ENCODE peak calls at places on chromosomes 13 and 19, in four cellular contexts. One of them, this sample, is unnamed.
A peak's percentile ranks its signal among the peaks of the same experiment; 100 is the strongest.

GRCh38 chr19:9498183-9498902 is at the start of gene ZNF560:
- DNase-seq in AG09309: no peak
- DNase-seq in astrocyte of the spinal cord: peak; percentile 15
- DNase-seq in heart left ventricle: no peak
- DNase-seq in this sample: peak; percentile 6

GRCh38 chr19:4043966-4044365 is 22.7 kb downstream of the ZBTB7A start:
- DNase-seq in AG09309: no peak
- DNase-seq in heart left ventricle: no peak
- DNase-seq in astrocyte of the spinal cord: no peak
- DNase-seq in this sample: no peak

GRCh38 chr19:48780684-48781391 is 25.5 kb downstream of the FGF21 start:
- DNase-seq in astrocyte of the spinal cord: no peak
- DNase-seq in heart left ventricle: no peak
- DNase-seq in AG09309: no peak
- DNase-seq in this sample: no peak

GRCh38 chr13:31767175-31767900 is 28.0 kb downstream of the RXFP2 start:
- DNase-seq in astrocyte of the spinal cord: peak; percentile 83
- DNase-seq in heart left ventricle: no peak
- DNase-seq in AG09309: peak; percentile 88
- DNase-seq in this sample: peak; percentile 97

GRCh38 chr19:51145926-51146493 is 3.9 kb downstream of the SIGLEC7 start:
- DNase-seq in astrocyte of the spinal cord: no peak
- DNase-seq in heart left ventricle: no peak
- DNase-seq in AG09309: no peak
- DNase-seq in this sample: no peak

GRCh38 chr13:45473627-45474026 is 8.9 kb downstream of the COG3 start:
- DNase-seq in heart left ventricle: no peak
- DNase-seq in astrocyte of the spinal cord: no peak
- DNase-seq in AG09309: no peak
- DNase-seq in this sample: no peak

GRCh38 chr19:51418707-51419106 is 1.3 kb upstream of the SIGLEC10 start:
- DNase-seq in AG09309: no peak
- DNase-seq in heart left ventricle: no peak
- DNase-seq in astrocyte of the spinal cord: no peak
- DNase-seq in this sample: no peak

GRCh38 chr13:68047889-68048288 is 817.8 kb upstream of the PCDH9 start:
- DNase-seq in AG09309: no peak
- DNase-seq in astrocyte of the spinal cord: no peak
- DNase-seq in heart left ventricle: no peak
- DNase-seq in this sample: no peak

GRCh38 chr19:47095707-47096704 is 17.6 kb downstream of the ZC3H4 start:
- DNase-seq in heart left ventricle: peak; percentile 63
- DNase-seq in astrocyte of the spinal cord: peak; percentile 39
- DNase-seq in AG09309: peak; percentile 46
- DNase-seq in this sample: no peak

GRCh38 chr19:38691938-38692457 is 44.5 kb downstream of the ACTN4 start:
- DNase-seq in AG09309: no peak
- DNase-seq in astrocyte of the spinal cord: peak; percentile 93
- DNase-seq in heart left ventricle: peak; percentile 64
- DNase-seq in this sample: peak; percentile 62

GRCh38 chr13:112346173-112346898 is 29.8 kb upstream of the SPACA7 start:
- DNase-seq in AG09309: no peak
- DNase-seq in astrocyte of the spinal cord: no peak
- DNase-seq in heart left ventricle: no peak
- DNase-seq in this sample: no peak

GRCh38 chr19:1261863-1262686 is 7.1 kb upstream of the CIRBP start:
- DNase-seq in heart left ventricle: peak; percentile 72
- DNase-seq in astrocyte of the spinal cord: peak; percentile 59
- DNase-seq in AG09309: no peak
- DNase-seq in this sample: no peak

GRCh38 chr13:111951982-111952565 is 114.9 kb upstream of the SOX1 start:
- DNase-seq in astrocyte of the spinal cord: no peak
- DNase-seq in heart left ventricle: no peak
- DNase-seq in AG09309: no peak
- DNase-seq in this sample: no peak

GRCh38 chr13:79380943-79381445 is 25.1 kb downstream of the RBM26 start:
- DNase-seq in AG09309: no peak
- DNase-seq in astrocyte of the spinal cord: no peak
- DNase-seq in heart left ventricle: no peak
- DNase-seq in this sample: no peak

GRCh38 chr13:102392810-102393209 is 9.0 kb downstream of the FGF14 start:
- DNase-seq in heart left ventricle: no peak
- DNase-seq in AG09309: no peak
- DNase-seq in astrocyte of the spinal cord: no peak
- DNase-seq in this sample: no peak

GRCh38 chr19:50702870-50703829 is 16.5 kb downstream of the SHANK1 start:
- DNase-seq in heart left ventricle: no peak
- DNase-seq in AG09309: no peak
- DNase-seq in astrocyte of the spinal cord: no peak
- DNase-seq in this sample: no peak

GRCh38 chr19:14091086-14091884 is 734 bp upstream of the SAMD1 start:
- DNase-seq in heart left ventricle: peak; percentile 56
- DNase-seq in astrocyte of the spinal cord: peak; percentile 60
- DNase-seq in AG09309: no peak
- DNase-seq in this sample: no peak

GRCh38 chr13:42894765-42895181 is 97.3 kb downstream of the EPSTI1 start:
- DNase-seq in heart left ventricle: peak; percentile 66
- DNase-seq in AG09309: no peak
- DNase-seq in astrocyte of the spinal cord: peak; percentile 58
- DNase-seq in this sample: peak; percentile 40

GRCh38 chr13:111490611-111491010 is 170.2 kb downstream of the TEX29 start:
- DNase-seq in astrocyte of the spinal cord: no peak
- DNase-seq in AG09309: no peak
- DNase-seq in heart left ventricle: no peak
- DNase-seq in this sample: no peak

GRCh38 chr19:845707-846481 is 5.1 kb downstream of the PRTN3 start:
- DNase-seq in heart left ventricle: no peak
- DNase-seq in astrocyte of the spinal cord: no peak
- DNase-seq in AG09309: no peak
- DNase-seq in this sample: no peak

GRCh38 chr19:17302391-17303166 is 646 bp downstream of the ABHD8 start:
- DNase-seq in astrocyte of the spinal cord: no peak
- DNase-seq in AG09309: no peak
- DNase-seq in heart left ventricle: no peak
- DNase-seq in this sample: no peak

GRCh38 chr13:102608944-102609343 is 12.2 kb downstream of the TPP2 start:
- DNase-seq in AG09309: no peak
- DNase-seq in heart left ventricle: no peak
- DNase-seq in astrocyte of the spinal cord: no peak
- DNase-seq in this sample: no peak

GRCh38 chr13:106736941-106737340 is 169.0 kb upstream of the ARGLU1 start:
- DNase-seq in heart left ventricle: no peak
- DNase-seq in AG09309: no peak
- DNase-seq in astrocyte of the spinal cord: no peak
- DNase-seq in this sample: no peak

GRCh38 chr13:55553736-55554135 is 1587.0 kb upstream of the PRR20A start:
- DNase-seq in astrocyte of the spinal cord: no peak
- DNase-seq in heart left ventricle: no peak
- DNase-seq in AG09309: no peak
- DNase-seq in this sample: no peak

GRCh38 chr13:69524459-69525155 is 583.0 kb upstream of the ATXN8OS start:
- DNase-seq in astrocyte of the spinal cord: peak; percentile 17
- DNase-seq in heart left ventricle: no peak
- DNase-seq in AG09309: no peak
- DNase-seq in this sample: no peak

GRCh38 chr19:45567609-45568008 is 17.0 kb downstream of the OPA3 start:
- DNase-seq in heart left ventricle: no peak
- DNase-seq in AG09309: no peak
- DNase-seq in astrocyte of the spinal cord: no peak
- DNase-seq in this sample: no peak

DNA sequence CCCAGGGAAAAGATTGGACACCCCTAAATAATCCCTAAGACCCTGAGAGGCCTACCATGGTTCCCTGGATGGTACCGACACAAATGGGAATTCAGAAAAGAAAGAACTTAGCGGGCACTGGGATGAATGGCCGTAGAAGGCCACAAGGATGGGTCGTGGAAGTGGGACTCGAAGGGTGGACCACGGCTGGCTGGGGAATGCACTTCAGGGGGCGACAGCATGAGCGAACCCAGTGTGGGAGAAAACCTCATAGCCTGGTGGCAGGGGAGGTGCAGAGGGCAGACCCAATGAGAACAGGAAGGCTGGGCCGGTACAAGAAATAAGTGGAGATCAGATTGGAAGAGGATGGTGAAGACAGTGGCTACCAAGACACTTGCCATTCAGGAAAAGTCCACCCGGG is 28.7 kb downstream of the LATS2 start:
- DNase-seq in heart left ventricle: no peak
- DNase-seq in AG09309: no peak
- DNase-seq in astrocyte of the spinal cord: no peak
- DNase-seq in this sample: no peak
- H3K4me3 ChIP-seq in heart left ventricle: no peak overlapping the region
- H3K4me3 ChIP-seq in AG09309: no peak overlapping the region
- H3K4me3 ChIP-seq in astrocyte of the spinal cord: no peak overlapping the region
- H3K4me3 ChIP-seq in this sample: no peak overlapping the region

GRCh38 chr19:21472507-21472906 is 32.9 kb upstream of the ZNF429 start:
- DNase-seq in AG09309: no peak
- DNase-seq in heart left ventricle: no peak
- DNase-seq in astrocyte of the spinal cord: no peak
- DNase-seq in this sample: no peak

GRCh38 chr19:21468791-21469190 is 36.6 kb upstream of the ZNF429 start:
- DNase-seq in AG09309: no peak
- DNase-seq in heart left ventricle: no peak
- DNase-seq in astrocyte of the spinal cord: no peak
- DNase-seq in this sample: no peak

GRCh38 chr19:21474671-21475181 is 30.7 kb upstream of the ZNF429 start:
- DNase-seq in astrocyte of the spinal cord: peak; percentile 65
- DNase-seq in AG09309: no peak
- DNase-seq in heart left ventricle: peak; percentile 80
- DNase-seq in this sample: no peak
- H3K4me3 ChIP-seq in astrocyte of the spinal cord: peak overlapping the region; percentile 49
- H3K4me3 ChIP-seq in AG09309: peak overlapping the region; percentile 40
- H3K4me3 ChIP-seq in heart left ventricle: peak overlapping the region; percentile 59
- H3K4me3 ChIP-seq in this sample: peak overlapping the region; percentile 50

DNA sequence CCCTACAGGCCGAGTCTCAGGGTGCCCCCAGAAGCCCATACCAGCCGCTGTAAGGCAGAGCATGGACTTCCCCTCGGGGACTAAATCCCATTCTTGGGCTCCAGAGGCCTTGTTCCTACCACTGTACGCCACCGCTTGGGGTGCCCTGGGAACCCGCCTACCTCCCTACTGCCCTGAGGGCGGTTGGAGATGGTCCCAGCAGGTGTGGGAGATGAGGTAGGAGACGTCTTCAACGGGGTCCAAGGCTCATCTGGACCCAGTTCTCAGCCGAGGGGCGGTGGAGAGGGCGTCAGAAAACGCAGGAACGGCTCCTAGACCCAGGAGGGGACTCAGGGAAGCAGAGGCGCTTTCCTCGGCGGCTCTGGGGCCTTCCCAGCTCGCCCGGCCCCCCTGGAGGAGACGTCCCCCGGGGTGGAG is 833 bp upstream of the ZIK1 start:
- DNase-seq in astrocyte of the spinal cord: no peak
- DNase-seq in AG09309: no peak
- DNase-seq in heart left ventricle: no peak
- DNase-seq in this sample: no peak
- H3K4me3 ChIP-seq in astrocyte of the spinal cord: no peak overlapping the region
- H3K4me3 ChIP-seq in AG09309: peak overlapping the region; percentile 88
- H3K4me3 ChIP-seq in heart left ventricle: peak overlapping the region; percentile 90
- H3K4me3 ChIP-seq in this sample: peak overlapping the region; percentile 60

DNA sequence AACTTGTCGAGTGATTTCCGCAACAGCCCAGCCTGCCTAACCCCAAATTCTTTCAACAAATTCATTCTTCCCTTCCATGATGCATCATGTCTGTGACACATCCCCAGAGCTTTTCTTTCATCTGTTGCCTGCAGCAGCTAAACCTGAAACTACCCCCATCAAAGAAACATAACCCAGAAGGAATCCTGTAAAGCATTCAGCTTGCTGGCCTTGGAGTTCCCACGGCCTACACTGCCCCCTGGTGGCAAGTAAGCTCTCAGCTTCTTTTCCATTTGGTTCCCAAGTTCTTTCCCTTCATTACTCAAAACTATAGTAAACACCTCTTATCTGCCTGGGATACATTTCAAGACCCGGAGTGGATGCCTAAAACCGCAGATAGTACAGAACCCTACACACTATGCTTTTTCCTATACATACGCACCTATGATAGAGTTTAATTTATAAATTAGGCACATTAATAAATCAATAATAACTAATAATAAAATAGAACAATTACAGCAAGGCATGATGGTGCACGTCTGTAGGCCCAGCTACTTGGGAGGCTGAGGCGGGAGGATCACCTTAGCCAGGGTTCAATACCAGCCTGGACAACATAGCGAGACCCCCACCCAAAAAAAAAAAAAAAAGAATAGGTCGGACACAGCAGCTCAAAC is 7.4 kb downstream of the ETHE1 start:
- DNase-seq in AG09309: peak; percentile 88
- DNase-seq in heart left ventricle: peak; percentile 59
- DNase-seq in astrocyte of the spinal cord: peak; percentile 92
- DNase-seq in this sample: peak; percentile 74
- H3K4me3 ChIP-seq in AG09309: no peak overlapping the region
- H3K4me3 ChIP-seq in heart left ventricle: no peak overlapping the region
- H3K4me3 ChIP-seq in astrocyte of the spinal cord: no peak overlapping the region
- H3K4me3 ChIP-seq in this sample: no peak overlapping the region

DNA sequence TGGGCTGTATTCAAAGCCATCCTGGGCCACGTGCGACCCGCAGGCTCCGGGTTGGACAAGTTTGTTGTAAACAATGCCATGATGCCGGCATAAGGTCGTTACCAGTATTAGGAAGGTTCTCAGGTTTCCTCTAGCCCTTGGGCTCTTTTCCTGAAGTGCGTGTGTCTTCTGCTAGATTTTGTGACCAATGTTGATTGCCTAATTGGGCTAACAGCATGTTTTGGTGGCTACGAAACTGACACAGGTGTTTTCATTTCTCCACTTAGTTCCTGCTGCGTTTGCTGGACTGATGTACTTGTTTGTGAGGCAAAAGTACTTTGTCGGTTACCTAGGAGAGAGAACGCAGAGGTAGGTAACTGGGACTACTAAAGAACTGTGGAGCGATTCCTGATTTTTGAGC is 20.3 kb downstream of the ALOX5AP start:
- DNase-seq in astrocyte of the spinal cord: no peak
- DNase-seq in AG09309: no peak
- DNase-seq in heart left ventricle: no peak
- DNase-seq in this sample: no peak
- H3K4me3 ChIP-seq in astrocyte of the spinal cord: no peak overlapping the region
- H3K4me3 ChIP-seq in AG09309: no peak overlapping the region
- H3K4me3 ChIP-seq in heart left ventricle: no peak overlapping the region
- H3K4me3 ChIP-seq in this sample: no peak overlapping the region